ENCODE peak calls at places on chromosomes 12 and 14, in nine cellular contexts. W is stomach, D is Peyer's patch, R is body of pancreas, V is IMR-90, O is esophagus squamous epithelium, U is heart left ventricle, J is A549, T is transverse colon. P is an unnamed sample.

GRCh38 chr12:85468356-85469157 is 188.5 kb downstream of the ALX1 start:
- DNase-seq in W (peak; percentile 27), D (no peak), R (peak; percentile 44), V (peak; percentile 68), O (no peak), U (no peak), J (peak; percentile 28), T (peak; percentile 45), P (no peak)

GRCh38 chr12:11798856-11799530 is 149.5 kb downstream of the ETV6 start:
- DNase-seq in W (no peak), D (no peak), R (no peak), V (peak; percentile 88), O (no peak), U (peak; percentile 51), J (no peak), T (no peak), P (no peak)

GRCh38 chr12:3641428-3641883 is 111.5 kb downstream of the CRACR2A start:
- DNase-seq in W (no peak), D (no peak), R (no peak), V (peak; percentile 36), O (no peak), U (no peak), J (no peak), T (no peak), P (no peak)

GRCh38 chr12:106112094-106112822 is 26.5 kb downstream of the NUAK1 start:
- DNase-seq in W (no peak), D (no peak), R (no peak), V (peak; percentile 22), O (no peak), U (no peak), J (no peak), T (no peak), P (no peak)

GRCh38 chr12:90043264-90043663 is 334.6 kb upstream of the ATP2B1 start:
- DNase-seq in W (no peak), D (no peak), R (no peak), V (peak; percentile 72), O (no peak), U (no peak), J (no peak), T (no peak), P (no peak)

GRCh38 chr12:104533134-104533533 is 76.4 kb downstream of the CHST11 start:
- DNase-seq in W (no peak), D (no peak), R (peak; percentile 16), V (no peak), O (no peak), U (no peak), J (no peak), T (no peak), P (no peak)

GRCh38 chr12:13211859-13212664 is 15.5 kb downstream of the EMP1 start:
- DNase-seq in W (peak; percentile 66), D (no peak), R (peak; percentile 79), V (peak; percentile 71), O (no peak), U (peak; percentile 51), J (peak; percentile 70), T (peak; percentile 65), P (peak; percentile 80)

GRCh38 chr12:121805171-121805687 is 1.4 kb downstream of the SETD1B start:
- DNase-seq in W (no peak), D (peak; percentile 58), R (no peak), V (no peak), O (no peak), U (peak; percentile 19), J (no peak), T (no peak), P (peak; percentile 34)

GRCh38 chr14:79044894-79045624 is 874.9 kb downstream of the NRXN3 start:
- DNase-seq in W (no peak), D (no peak), R (peak; percentile 9), V (peak; percentile 88), O (no peak), U (no peak), J (peak; percentile 14), T (peak; percentile 29), P (peak; percentile 20)

GRCh38 chr12:25653487-25654175 is 100.5 kb upstream of the LMNTD1 start:
- DNase-seq in W (no peak), D (no peak), R (peak; percentile 23), V (no peak), O (no peak), U (no peak), J (no peak), T (no peak), P (no peak)

GRCh38 chr12:96261557-96261956 is 67.4 kb downstream of the ELK3 start:
- DNase-seq in W (no peak), D (no peak), R (no peak), V (peak; percentile 20), O (no peak), U (no peak), J (no peak), T (no peak), P (no peak)

GRCh38 chr12:117192057-117192456 is 1.8 kb upstream of the FBXO21 start:
- DNase-seq in W (peak; percentile 25), D (no peak), R (peak; percentile 28), V (no peak), O (no peak), U (no peak), J (no peak), T (no peak), P (no peak)

GRCh38 chr14:52835122-52835903 is 43.9 kb upstream of the GNPNAT1 start:
- DNase-seq in W (no peak), D (no peak), R (peak; percentile 37), V (peak; percentile 43), O (no peak), U (no peak), J (peak; percentile 66), T (no peak), P (no peak)

GRCh38 chr14:72217164-72217563 is 284.9 kb downstream of the RGS6 start:
- DNase-seq in W (no peak), D (no peak), R (no peak), V (no peak), O (no peak), U (no peak), J (no peak), T (no peak), P (no peak)

GRCh38 chr14:76348898-76349297 is 27.0 kb upstream of the ESRRB start:
- DNase-seq in W (no peak), D (no peak), R (peak; percentile 9), V (peak; percentile 29), O (no peak), U (peak; percentile 56), J (no peak), T (no peak), P (peak; percentile 22)

DNA sequence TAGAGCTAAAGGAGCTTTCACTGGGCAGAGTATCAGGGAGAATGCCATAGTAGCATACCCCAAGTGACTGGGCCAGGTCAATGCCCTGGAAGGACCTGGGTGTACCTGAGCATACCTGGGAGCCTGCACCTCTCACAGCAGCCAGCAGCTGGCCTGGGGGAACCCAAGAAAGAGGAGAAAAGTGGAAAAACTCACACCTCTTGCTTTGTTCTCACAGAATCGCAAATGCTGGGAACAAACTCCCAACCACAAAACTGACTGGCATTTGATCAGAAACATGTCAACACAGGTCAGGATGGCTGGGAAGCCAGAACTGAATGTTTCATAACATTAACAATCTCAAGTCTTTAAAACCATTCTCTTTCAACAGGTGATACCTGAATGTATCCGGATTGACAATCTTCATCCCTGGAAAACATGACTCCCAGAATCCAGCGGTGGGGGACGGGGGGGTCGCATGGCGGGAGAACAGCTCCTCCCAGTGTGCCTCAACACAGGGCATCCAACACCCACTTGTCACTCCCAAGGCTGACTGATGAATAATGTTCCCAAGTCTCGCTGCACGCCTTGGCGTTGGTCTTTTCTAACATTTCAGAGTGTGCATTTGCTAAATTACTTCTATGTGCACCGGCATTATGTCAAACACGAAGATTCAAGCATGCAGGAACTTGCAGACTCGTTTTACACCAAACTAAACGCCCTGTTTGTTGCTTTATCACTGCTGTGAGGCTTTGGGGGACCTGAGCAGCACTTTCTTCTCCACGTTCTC is 7.9 kb downstream of the FOXN3 start:
- DNase-seq in W (no peak), D (no peak), R (no peak), V (no peak), O (no peak), U (no peak), J (no peak), T (no peak), P (no peak)
- H3K4me1 ChIP-seq in W (peaks cover 57% of the 10 kb centered on the region), D (no peaks in the 10 kb centered on the region), R (peaks cover 39% of the 10 kb centered on the region), V (peaks cover 8% of the 10 kb centered on the region), O (peaks cover 38% of the 10 kb centered on the region), U (peaks cover 53% of the 10 kb centered on the region), J (no peaks in the 10 kb centered on the region), T (peaks cover 6% of the 10 kb centered on the region), P (no peaks in the 10 kb centered on the region)

DNA sequence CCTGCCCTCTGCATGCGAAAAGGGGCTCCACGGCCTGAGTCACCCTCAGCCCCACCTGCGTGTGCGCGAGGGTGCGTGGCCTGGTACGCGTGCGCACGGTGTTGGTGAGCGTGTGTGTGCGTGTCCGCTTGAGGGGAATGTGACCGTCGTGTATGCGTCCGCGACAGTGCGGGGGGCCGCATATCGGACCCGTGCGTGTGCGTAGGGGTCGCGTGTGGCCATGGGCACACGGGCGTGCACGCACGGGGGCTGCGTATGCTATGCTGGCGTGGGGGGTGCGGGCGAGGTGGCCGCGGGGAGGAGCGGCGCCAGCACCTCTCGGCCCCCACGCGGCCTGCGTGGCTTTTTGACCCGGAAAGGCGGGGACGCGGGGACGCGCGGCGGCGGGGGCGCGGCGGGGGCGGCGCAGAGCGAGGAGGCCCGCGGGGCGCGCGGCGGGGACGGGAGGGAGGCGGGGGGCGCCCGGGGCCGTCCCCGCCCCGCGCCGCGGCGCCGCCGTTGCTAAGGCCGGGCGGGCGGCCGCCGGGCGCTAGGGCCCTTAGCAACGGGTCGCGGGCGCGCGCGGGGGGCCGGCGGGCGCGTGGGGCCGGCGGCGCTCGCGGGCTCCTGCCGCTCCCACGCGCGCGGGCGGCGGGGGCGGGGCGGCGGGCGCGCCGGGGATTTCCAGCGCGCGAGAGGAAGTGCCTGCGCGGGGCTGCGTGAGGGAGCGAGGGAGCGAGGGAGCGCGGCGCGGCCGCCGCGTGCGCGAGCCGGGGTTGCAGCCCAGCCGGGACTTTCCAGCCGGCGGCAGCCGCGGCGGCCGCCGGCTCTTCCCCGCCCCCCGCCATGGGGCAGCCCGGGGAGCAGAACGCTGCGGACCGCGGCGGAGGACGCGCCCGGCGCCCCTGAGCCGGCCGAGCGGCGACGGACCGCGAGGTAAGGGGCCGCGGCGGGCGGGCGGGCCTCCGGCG is at the start of gene TRAF3:
- DNase-seq in W (peak; percentile 70), D (peak; percentile 79), R (peak; percentile 65), V (peak; percentile 77), O (no peak), U (peak; percentile 79), J (peak; percentile 81), T (peak; percentile 76), P (peak; percentile 49)
- TF ChIP-seq POLR2A in W (no peak), D (no peak), R (no peak), V (peak; percentile 79), O (no peak), U (no peak), J (peak; percentile 23), T (no peak), P (peak; percentile 9)

DNA sequence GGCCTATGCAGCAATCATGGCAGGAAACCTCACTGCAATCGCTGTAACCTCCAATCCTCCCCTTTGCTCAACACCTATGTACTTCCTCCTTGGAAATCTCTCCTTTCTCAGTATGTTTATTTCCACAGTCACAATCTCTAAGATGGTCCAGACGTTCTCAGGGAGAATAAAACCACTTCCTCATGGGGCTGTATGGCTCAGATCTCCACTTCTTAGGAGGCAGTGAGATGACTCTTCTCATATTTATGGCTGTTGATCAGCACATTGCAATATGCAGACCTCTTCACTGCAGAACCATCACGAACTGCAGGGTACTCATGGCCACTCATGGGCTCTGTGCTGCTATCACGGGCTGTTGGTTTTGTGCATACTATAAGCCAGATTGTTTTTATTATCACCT is 17.1 kb upstream of the OR4K17 start:
- DNase-seq in W (no peak), D (no peak), R (no peak), V (no peak), O (no peak), U (no peak), J (no peak), T (no peak), P (no peak)
- H3K9me3 ChIP-seq in W (no peaks in the 10 kb centered on the region), D (no peaks in the 10 kb centered on the region), R (no peaks in the 10 kb centered on the region), V (peaks cover under 1% of the 10 kb centered on the region), O (no peaks in the 10 kb centered on the region), U (no peaks in the 10 kb centered on the region), J (no peaks in the 10 kb centered on the region), T (no peaks in the 10 kb centered on the region), P (no peaks in the 10 kb centered on the region)

GRCh38 chr12:27554003-27554402 is 30.0 kb downstream of the PPFIBP1 start:
- DNase-seq in W (no peak), D (no peak), R (no peak), V (no peak), O (no peak), U (no peak), J (no peak), T (no peak), P (no peak)
- H3K4me1 ChIP-seq in W (peaks cover 48% of the 10 kb centered on the region), D (no peaks in the 10 kb centered on the region), R (peaks cover 41% of the 10 kb centered on the region), V (peaks cover 31% of the 10 kb centered on the region), O (peaks cover 60% of the 10 kb centered on the region), U (peaks cover 94% of the 10 kb centered on the region), J (peaks cover 61% of the 10 kb centered on the region), T (peaks cover 14% of the 10 kb centered on the region), P (peaks cover 15% of the 10 kb centered on the region)